ENCODE peak calls at places on chromosomes 16 and 17, in eight cellular contexts. T is NCI-H1436 treated with DMSO at 0.1 percent for 48 hours; A is EH; X is GM19239; W is cardiac septum; K is astrocyte of the hippocampus; E is stimulated activated CD4-positive, alpha-beta T cell treated with anti-CD3 and anti-CD28 coated beads, Interleukin-2, amount 100 ng/mL, for 4 hours; G is neuronal stem cell. S is an unnamed sample.

GRCh38 chr16:49857423-49858181 is 1.7 kb upstream of the ZNF423 start:
- DNase-seq in T (no peak), A (peak), X (peak), W (peak), K (peak), E (peak), G (peak), S (no peak)

GRCh38 chr17:57311281-57312216 is 55.2 kb downstream of the MSI2 start:
- DNase-seq in T (no peak), A (no peak), X (no peak), W (no peak), K (no peak), E (no peak), G (no peak), S (no peak)

GRCh38 chr16:17409894-17410293 is 60.9 kb downstream of the XYLT1 start:
- DNase-seq in T (no peak), A (no peak), X (no peak), W (no peak), K (no peak), E (no peak), G (no peak), S (no peak)

GRCh38 chr16:4752351-4753100 is 14.4 kb downstream of the ZNF500 start:
- DNase-seq in T (no peak), A (no peak), X (no peak), W (no peak), K (no peak), E (no peak), G (no peak), S (no peak)

GRCh38 chr17:77572851-77573250 is 385.7 kb upstream of the TNRC6C start:
- DNase-seq in T (no peak), A (no peak), X (no peak), W (peak), K (no peak), E (no peak), G (no peak), S (peak)

GRCh38 chr17:50560931-50561750 is 626 bp downstream of the CACNA1G start:
- DNase-seq in T (no peak), A (no peak), X (no peak), W (no peak), K (no peak), E (no peak), G (no peak), S (no peak)

GRCh38 chr17:10369239-10369638 is 3.6 kb downstream of the MYH13 start:
- DNase-seq in T (no peak), A (no peak), X (no peak), W (no peak), K (no peak), E (no peak), G (no peak), S (no peak)

GRCh38 chr17:79628861-79629547 is 18.2 kb upstream of the RBFOX3 start:
- DNase-seq in T (no peak), A (no peak), X (no peak), W (peak), K (no peak), E (no peak), G (no peak), S (peak)

GRCh38 chr17:40886090-40886489 is 1.0 kb upstream of the KRT20 start:
- DNase-seq in T (no peak), A (peak), X (no peak), W (no peak), K (peak), E (no peak), G (no peak), S (no peak)

GRCh38 chr16:17238285-17239028 is 232.3 kb downstream of the XYLT1 start:
- DNase-seq in T (no peak), A (peak), X (no peak), W (peak), K (no peak), E (no peak), G (no peak), S (no peak)

GRCh38 chr17:16243811-16244567 is 27.0 kb downstream of the PIGL start:
- DNase-seq in T (no peak), A (no peak), X (no peak), W (no peak), K (no peak), E (no peak), G (no peak), S (no peak)

GRCh38 chr16:1973461-1974156 is 1.8 kb downstream of the TBL3 start:
- DNase-seq in T (no peak), A (no peak), X (no peak), W (no peak), K (no peak), E (no peak), G (no peak), S (no peak)

GRCh38 chr16:75053791-75054555 is 55.1 kb downstream of the ZNRF1 start:
- DNase-seq in T (peak), A (peak), X (no peak), W (peak), K (no peak), E (no peak), G (no peak), S (peak)

GRCh38 chr16:81519298-81520150 is 74.9 kb downstream of the CMIP start:
- DNase-seq in T (no peak), A (peak), X (peak), W (no peak), K (no peak), E (no peak), G (no peak), S (peak)

GRCh38 chr17:60534613-60535157 is 8.6 kb upstream of the APPBP2 start:
- DNase-seq in T (no peak), A (no peak), X (no peak), W (no peak), K (no peak), E (no peak), G (no peak), S (no peak)

GRCh38 chr17:77288115-77288619 is 147.4 kb downstream of the SEC14L1 start:
- DNase-seq in T (no peak), A (no peak), X (no peak), W (no peak), K (no peak), E (no peak), G (no peak), S (no peak)

GRCh38 chr17:40104570-40105471 is 4.4 kb upstream of the NR1D1 start:
- DNase-seq in T (no peak), A (no peak), X (no peak), W (no peak), K (no peak), E (no peak), G (no peak), S (no peak)

GRCh38 chr17:50943575-50943933 is 77.4 kb upstream of the TOB1 start:
- DNase-seq in T (no peak), A (no peak), X (no peak), W (peak), K (peak), E (no peak), G (no peak), S (peak)

GRCh38 chr16:46573008-46573833 is 48.0 kb downstream of the SHCBP1 start:
- DNase-seq in T (no peak), A (peak), X (no peak), W (no peak), K (peak), E (no peak), G (no peak), S (peak)

GRCh38 chr16:55900616-55901393 is 25.6 kb upstream of the CES5A start:
- DNase-seq in T (no peak), A (no peak), X (no peak), W (no peak), K (no peak), E (no peak), G (no peak), S (no peak)

GRCh38 chr17:82775033-82775823 is 23.4 kb downstream of the TBCD start:
- DNase-seq in T (no peak), A (peak), X (no peak), W (peak), K (peak), E (no peak), G (peak), S (peak)

GRCh38 chr16:56848056-56848936 is 16.7 kb upstream of the SLC12A3 start:
- DNase-seq in T (no peak), A (peak), X (no peak), W (peak), K (peak), E (no peak), G (no peak), S (peak)

GRCh38 chr17:1294157-1294717 is 14.8 kb downstream of the TRARG1 start:
- DNase-seq in T (no peak), A (no peak), X (no peak), W (no peak), K (no peak), E (peak), G (no peak), S (no peak)

GRCh38 chr17:48540213-48540612 is 4.7 kb downstream of the HOXB2 start:
- DNase-seq in T (no peak), A (no peak), X (no peak), W (peak), K (peak), E (no peak), G (no peak), S (no peak)

GRCh38 chr17:81457917-81458555 is 54.6 kb downstream of the ACTG1 start:
- DNase-seq in T (no peak), A (no peak), X (no peak), W (no peak), K (no peak), E (no peak), G (no peak), S (no peak)

GRCh38 chr16:11360581-11360980 is 15.3 kb downstream of the RMI2 start:
- DNase-seq in T (no peak), A (peak), X (no peak), W (no peak), K (no peak), E (no peak), G (no peak), S (no peak)

GRCh38 chr16:9658157-9658556 is 524.1 kb downstream of the GRIN2A start:
- DNase-seq in T (no peak), A (no peak), X (no peak), W (no peak), K (no peak), E (no peak), G (no peak), S (no peak)

GRCh38 chr16:9033125-9033830 is 58.2 kb upstream of the HAPSTR1 start:
- DNase-seq in T (no peak), A (peak), X (no peak), W (no peak), K (peak), E (no peak), G (peak), S (no peak)

GRCh38 chr16:12527077-12527476 is 276.6 kb downstream of the CPPED1 start:
- DNase-seq in T (no peak), A (no peak), X (no peak), W (no peak), K (no peak), E (no peak), G (no peak), S (no peak)

GRCh38 chr16:85205747-85206471 is 93.6 kb upstream of the CIBAR2 start:
- DNase-seq in T (no peak), A (peak), X (no peak), W (no peak), K (peak), E (no peak), G (no peak), S (peak)

GRCh38 chr17:49455226-49455968 is 39.7 kb upstream of the NGFR start:
- DNase-seq in T (no peak), A (peak), X (no peak), W (no peak), K (no peak), E (no peak), G (no peak), S (peak)

GRCh38 chr17:38702900-38703741 is 2.0 kb upstream of the MLLT6 start:
- DNase-seq in T (no peak), A (no peak), X (no peak), W (no peak), K (no peak), E (no peak), G (no peak), S (no peak)

GRCh38 chr16:5763176-5763575 is 665.6 kb upstream of the EEF2KMT start:
- DNase-seq in T (no peak), A (no peak), X (no peak), W (no peak), K (no peak), E (no peak), G (no peak), S (no peak)

GRCh38 chr16:75758215-75758614 is 31.9 kb upstream of the CPHXL start:
- DNase-seq in T (no peak), A (peak), X (no peak), W (no peak), K (peak), E (no peak), G (no peak), S (no peak)